ENCODE peak calls at places on chromosomes 13 and 19, in six cellular contexts. Y is A673, Q is hepatocyte, N is IMR-90, I is fibroblast of mammary gland, U is HCT116. T is an unnamed sample.

GRCh38 chr19:57599761-57600383 is at the start of gene ZNF530:
- DNase-seq in N (peak), I (peak), U (peak), Y (peak), Q (peak), T (peak)

GRCh38 chr13:30831515-30831914 is 74.6 kb upstream of the MEDAG start:
- DNase-seq in Y (no peak), U (no peak), Q (no peak), I (no peak), N (no peak), T (no peak)

GRCh38 chr13:27006519-27007161 is 165.0 kb downstream of the USP12 start:
- DNase-seq in Y (peak), Q (peak), U (peak), I (peak), N (peak), T (no peak)

GRCh38 chr13:47628666-47629065 is 372.4 kb downstream of the SUCLA2 start:
- DNase-seq in Q (no peak), N (peak), I (peak), Y (no peak), U (no peak), T (no peak)

GRCh38 chr13:93794197-93794885 is 567.7 kb downstream of the GPC6 start:
- DNase-seq in Y (no peak), I (peak), N (peak), U (no peak), Q (no peak), T (no peak)

GRCh38 chr13:48334534-48335127 is 31.1 kb downstream of the RB1 start:
- DNase-seq in Q (peak), N (peak), U (peak), I (peak), Y (peak), T (peak)

GRCh38 chr13:102983496-102983895 is 82.7 kb downstream of the SLC10A2 start:
- DNase-seq in U (no peak), Q (no peak), N (no peak), I (peak), Y (no peak), T (no peak)

GRCh38 chr13:37074703-37075102 is 15.2 kb upstream of the SUPT20H start:
- DNase-seq in Y (peak), U (peak), Q (peak), N (peak), I (peak), T (no peak)

GRCh38 chr13:82739881-82740280 is 1142.4 kb downstream of the SLITRK1 start:
- DNase-seq in U (no peak), N (peak), I (peak), Q (no peak), Y (no peak), T (no peak)

GRCh38 chr13:32164622-32165268 is 133.2 kb downstream of the FRY start:
- DNase-seq in N (peak), Y (peak), Q (peak), I (peak), U (peak), T (no peak)

GRCh38 chr13:49371943-49372636 is 71.8 kb downstream of the CAB39L start:
- DNase-seq in I (no peak), Q (no peak), U (no peak), N (no peak), Y (no peak), T (no peak)

GRCh38 chr13:99002191-99002710 is 24.4 kb upstream of the DOCK9 start:
- DNase-seq in Y (no peak), I (no peak), Q (no peak), U (no peak), N (no peak), T (no peak)

GRCh38 chr13:48896312-48896711 is 79.4 kb upstream of the FNDC3A start:
- DNase-seq in Q (no peak), I (peak), Y (no peak), U (no peak), N (peak), T (no peak)

GRCh38 chr13:106649495-106649894 is 81.6 kb upstream of the ARGLU1 start:
- DNase-seq in N (peak), U (no peak), Y (no peak), I (no peak), Q (peak), T (no peak)

GRCh38 chr19:38049105-38049649 is 142.2 kb downstream of the SIPA1L3 start:
- DNase-seq in N (no peak), Q (no peak), Y (no peak), I (peak), U (no peak), T (no peak)

GRCh38 chr13:49220856-49221614 is 897 bp downstream of the MLNR start:
- DNase-seq in U (no peak), N (peak), Y (no peak), Q (no peak), I (peak), T (no peak)

GRCh38 chr13:99380921-99381645 is 73.9 kb upstream of the GPR183 start:
- DNase-seq in Y (no peak), N (peak), U (no peak), Q (no peak), I (no peak), T (no peak)

GRCh38 chr13:19634129-19634740 is 776 bp downstream of the MPHOSPH8 start:
- DNase-seq in N (peak), U (no peak), Q (peak), I (peak), Y (peak), T (no peak)

GRCh38 chr19:41330946-41331678 is 21.1 kb downstream of the CCDC97 start:
- DNase-seq in N (no peak), Y (no peak), I (no peak), U (no peak), Q (no peak), T (peak)

GRCh38 chr13:41004875-41005693 is 14.0 kb downstream of the ELF1 start:
- DNase-seq in Q (no peak), N (no peak), Y (peak), I (no peak), U (no peak), T (no peak)

GRCh38 chr19:9431475-9431874 is 3.9 kb downstream of the ZNF266 start:
- DNase-seq in N (peak), U (no peak), I (peak), Q (peak), Y (peak), T (no peak)

GRCh38 chr13:70959376-70959775 is 851.1 kb upstream of the KLHL1 start:
- DNase-seq in N (no peak), U (no peak), Q (no peak), I (no peak), Y (no peak), T (no peak)

GRCh38 chr19:9061879-9062278 is 25.0 kb upstream of the OR1M1 start:
- DNase-seq in Q (no peak), N (no peak), I (no peak), U (no peak), Y (no peak), T (no peak)

GRCh38 chr13:42478531-42479156 is 95.3 kb upstream of the TNFSF11 start:
- DNase-seq in N (peak), I (peak), Y (peak), Q (peak), U (peak), T (no peak)

GRCh38 chr13:83057119-83057518 is 825.2 kb downstream of the SLITRK1 start:
- DNase-seq in N (peak), Y (no peak), I (peak), U (no peak), Q (no peak), T (no peak)

GRCh38 chr13:88707652-88708051 is 1036.5 kb downstream of the SLITRK5 start:
- DNase-seq in I (no peak), N (no peak), Y (no peak), U (no peak), Q (no peak), T (no peak)

GRCh38 chr19:17718988-17719711 is at the start of gene MAP1S:
- DNase-seq in Y (peak), U (no peak), Q (peak), N (peak), I (peak), T (peak)

GRCh38 chr13:26469602-26470001 is 87.9 kb upstream of the WASF3 start:
- DNase-seq in I (no peak), Y (no peak), N (no peak), U (no peak), Q (no peak), T (no peak)

GRCh38 chr13:98775844-98776598 is 23.5 kb upstream of the SLC15A1 start:
- DNase-seq in Y (no peak), Q (peak), N (peak), U (peak), I (peak), T (no peak)

GRCh38 chr19:44111910-44112463 is 1.2 kb upstream of the ZNF225 start:
- DNase-seq in I (peak), U (no peak), Q (peak), Y (peak), N (peak), T (peak)

GRCh38 chr19:21751379-21751778 is 16.0 kb downstream of the ZNF100 start:
- DNase-seq in I (peak), Q (no peak), U (no peak), N (peak), Y (no peak), T (no peak)

GRCh38 chr13:65966991-65967451 is 1263.1 kb downstream of the PCDH9 start:
- DNase-seq in Q (peak), Y (peak), U (peak), N (peak), I (peak), T (peak)

GRCh38 chr13:99873141-99873540 is 98.4 kb downstream of the ZIC5 start:
- DNase-seq in Q (no peak), Y (no peak), N (no peak), I (no peak), U (no peak), T (no peak)

GRCh38 chr19:10603084-10603872 is 16.2 kb upstream of the AP1M2 start:
- DNase-seq in N (no peak), Y (peak), I (no peak), U (no peak), Q (peak), T (no peak)

GRCh38 chr19:2266183-2266993 is 10.2 kb upstream of the JSRP1 start:
- DNase-seq in I (peak), U (no peak), N (peak), Y (no peak), Q (no peak), T (no peak)

GRCh38 chr19:50266896-50267295 is 62.3 kb downstream of the KCNC3 start:
- DNase-seq in Q (no peak), N (no peak), I (no peak), U (peak), Y (no peak), T (no peak)

GRCh38 chr19:16660763-16661479 is at the start of gene TMEM38A:
- DNase-seq in U (no peak), Y (peak), N (no peak), I (no peak), Q (peak), T (no peak)

GRCh38 chr19:55460670-55461258 is 678 bp downstream of the ISOC2 start:
- DNase-seq in I (peak), Y (peak), N (peak), Q (peak), U (no peak), T (peak)

GRCh38 chr19:12973236-12973635 is 3.9 kb downstream of the DAND5 start:
- DNase-seq in U (no peak), Q (no peak), N (no peak), Y (no peak), I (no peak), T (no peak)

GRCh38 chr19:12969292-12969988 is at the start of gene DAND5:
- DNase-seq in Q (no peak), U (no peak), I (no peak), N (no peak), Y (no peak), T (no peak)

GRCh38 chr19:12967907-12968306 is 1.5 kb upstream of the DAND5 start:
- DNase-seq in Q (no peak), Y (no peak), U (no peak), I (peak), N (peak), T (no peak)

GRCh38 chr19:12974301-12975220 is 5.2 kb downstream of the DAND5 start:
- DNase-seq in U (no peak), I (no peak), N (no peak), Q (no peak), Y (no peak), T (no peak)

GRCh38 chr19:12970070-12970820 is 869 bp downstream of the DAND5 start:
- DNase-seq in Q (no peak), I (no peak), U (no peak), Y (no peak), N (no peak), T (no peak)
- TF ChIP-seq CTCF in Q (no peak), I (no peak), U (no peak), Y (no peak), N (no peak), T (no peak)

GRCh38 chr13:90217275-90217674 is 1130.2 kb upstream of the MIR17HG start:
- DNase-seq in Y (no peak), Q (no peak), U (no peak), I (no peak), N (no peak), T (no peak)
- H3K4me3 ChIP-seq in Y (no peak), Q (no peak), U (no peak), I (no peak), N (no peak), T (no peak)

GRCh38 chr19:23305555-23305954 is 55.4 kb upstream of the ZNF724 start:
- DNase-seq in U (no peak), Y (no peak), I (no peak), N (no peak), Q (no peak), T (no peak)
- TF ChIP-seq CTCF in U (no peak), Y (no peak), I (no peak), N (no peak), Q (no peak), T (peak)

DNA sequence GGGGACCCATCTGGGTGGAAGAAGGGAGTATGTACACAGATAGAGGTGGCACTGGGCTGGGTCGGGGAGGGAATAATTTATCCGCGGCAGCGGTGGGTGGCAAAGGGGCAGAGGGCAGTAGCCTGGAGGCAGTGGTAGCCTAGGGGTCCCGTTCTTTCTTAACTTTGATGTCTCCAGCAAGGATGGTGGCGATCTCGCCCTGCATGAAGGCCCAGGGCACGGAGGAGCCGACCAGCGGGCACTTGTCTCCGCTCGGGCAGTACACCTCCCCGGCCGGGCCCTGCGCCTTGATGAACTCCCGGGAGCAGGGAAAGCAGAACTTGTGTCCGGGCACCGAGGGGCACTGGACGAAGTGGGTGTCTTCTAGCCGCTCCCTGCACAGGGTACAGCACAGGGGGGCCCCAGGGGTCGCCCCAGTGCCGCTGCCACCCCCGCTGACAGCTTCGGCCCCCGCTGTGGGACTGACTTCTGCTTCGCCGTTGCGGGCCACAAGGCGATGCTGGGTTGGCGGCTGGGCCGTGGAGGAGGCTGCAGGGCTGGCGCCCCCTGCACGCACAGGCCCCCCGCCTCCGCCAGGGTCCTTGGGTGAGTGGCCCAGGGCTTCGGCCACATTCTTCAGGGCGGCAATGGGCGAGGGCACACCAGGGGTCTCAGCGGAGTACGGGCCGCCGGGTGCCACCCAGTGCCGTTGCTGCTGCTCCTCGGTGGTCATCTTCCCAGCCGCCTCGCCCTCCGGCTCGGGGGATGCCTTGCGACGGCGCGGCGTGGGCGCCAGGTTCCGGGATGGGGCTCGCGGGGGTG is 1.9 kb downstream of the IRF2BP1 start:
- DNase-seq in Q (peak), N (no peak), Y (no peak), U (no peak), I (no peak), T (no peak)
- H3K4me3 ChIP-seq in Q (no peak), N (no peak), Y (peak), U (no peak), I (no peak), T (peak)

GRCh38 chr13:79631260-79631659 is 150.3 kb downstream of the NDFIP2 start:
- DNase-seq in I (peak), Y (peak), Q (peak), N (peak), U (peak), T (peak)
- TF ChIP-seq CTCF in I (peak), Y (peak), Q (peak), N (peak), U (peak), T (peak)

GRCh38 chr19:39825093-39825463 is 8.9 kb downstream of the DYRK1B start:
- DNase-seq in Q (no peak), I (no peak), U (no peak), Y (no peak), N (no peak), T (no peak)
- H3K4me3 ChIP-seq in Q (no peak), I (no peak), U (no peak), Y (no peak), N (no peak), T (peak)

GRCh38 chr19:52397310-52398090 is at the start of gene ZNF528:
- DNase-seq in Y (peak), U (no peak), I (peak), Q (peak), N (peak), T (peak)
- TF ChIP-seq CTCF in Y (no peak), U (no peak), I (no peak), Q (no peak), N (no peak), T (no peak)

GRCh38 chr19:54391589-54392061 is 23.6 kb upstream of the TTYH1 start:
- DNase-seq in Y (peak), N (no peak), Q (no peak), I (no peak), U (no peak), T (no peak)
- H3K4me3 ChIP-seq in Y (no peak), N (no peak), Q (no peak), I (no peak), U (no peak), T (no peak)

GRCh38 chr19:35249146-35249847 is 495 bp downstream of the LSR start:
- DNase-seq in Q (peak), I (no peak), Y (no peak), U (no peak), N (no peak), T (no peak)
- TF ChIP-seq CTCF in Q (no peak), I (no peak), Y (no peak), U (no peak), N (no peak), T (no peak)